ENCODE peak calls at places on chromosomes 3 and 15, in four cellular contexts. Z is transverse colon, W is tibial nerve, C is A549. U is an unnamed sample.

GRCh38 chr3:195906865-195907729 is 1.3 kb downstream of the TNK2 start:
- DNase-seq in Z (peak), W (no peak), C (no peak), U (peak)

GRCh38 chr15:99106417-99107220 is 1.7 kb downstream of the SYNM start:
- DNase-seq in Z (no peak), W (no peak), C (no peak), U (no peak)

GRCh38 chr15:50979041-50979440 is 70.6 kb downstream of the AP4E1 start:
- DNase-seq in Z (no peak), W (no peak), C (no peak), U (no peak)

GRCh38 chr15:77030928-77031375 is 36.0 kb downstream of the PSTPIP1 start:
- DNase-seq in Z (peak), W (no peak), C (no peak), U (no peak)

GRCh38 chr3:195763843-195764825 is 43.4 kb downstream of the MUC20 start:
- DNase-seq in Z (no peak), W (no peak), C (no peak), U (peak)

GRCh38 chr3:65894679-65895078 is 144.0 kb downstream of the MAGI1 start:
- DNase-seq in Z (no peak), W (no peak), C (peak), U (no peak)

GRCh38 chr3:61646360-61646759 is 85.0 kb downstream of the PTPRG start:
- DNase-seq in Z (no peak), W (no peak), C (no peak), U (no peak)

GRCh38 chr3:80556728-80557127 is 788.9 kb upstream of the ROBO1 start:
- DNase-seq in Z (no peak), W (no peak), C (no peak), U (no peak)

GRCh38 chr3:143090486-143090885 is 29.1 kb upstream of the CHST2 start:
- DNase-seq in Z (no peak), W (no peak), C (no peak), U (no peak)

GRCh38 chr3:157274644-157275137 is 114.7 kb upstream of the CCNL1 start:
- DNase-seq in Z (no peak), W (no peak), C (no peak), U (no peak)

GRCh38 chr3:48881006-48881405 is 17.7 kb downstream of the SLC25A20 start:
- DNase-seq in Z (no peak), W (no peak), C (no peak), U (no peak)

GRCh38 chr3:180332608-180333007 is 269.4 kb upstream of the TTC14 start:
- DNase-seq in Z (no peak), W (no peak), C (no peak), U (no peak)

GRCh38 chr3:169575381-169575780 is 88.1 kb downstream of the MECOM start:
- DNase-seq in Z (no peak), W (no peak), C (no peak), U (no peak)

GRCh38 chr3:127458698-127459097 is 131.8 kb downstream of the TPRA1 start:
- DNase-seq in Z (no peak), W (no peak), C (no peak), U (no peak)

GRCh38 chr3:149271669-149272068 is 50.0 kb upstream of the CP start:
- DNase-seq in Z (no peak), W (no peak), C (no peak), U (no peak)

GRCh38 chr15:84807228-84807627 is 9.9 kb upstream of the ALPK3 start:
- DNase-seq in Z (no peak), W (no peak), C (no peak), U (no peak)

GRCh38 chr15:58738051-58738707 is 11.3 kb downstream of the ADAM10 start:
- DNase-seq in Z (no peak), W (no peak), C (no peak), U (no peak)

GRCh38 chr3:160929595-160929994 is 173.6 kb downstream of the PPM1L start:
- DNase-seq in Z (peak), W (no peak), C (peak), U (no peak)

GRCh38 chr3:172709776-172710708 is 825 bp downstream of the NCEH1 start:
- DNase-seq in Z (peak), W (peak), C (no peak), U (peak)

GRCh38 chr3:177281292-177281942 is 84.1 kb upstream of the TBL1XR1 start:
- DNase-seq in Z (no peak), W (no peak), C (no peak), U (no peak)

GRCh38 chr3:130841357-130841756 is 52.5 kb upstream of the ATP2C1 start:
- DNase-seq in Z (no peak), W (no peak), C (no peak), U (no peak)

GRCh38 chr15:98609144-98609852 is 39.0 kb upstream of the IGF1R start:
- DNase-seq in Z (no peak), W (no peak), C (no peak), U (no peak)

GRCh38 chr15:51375966-51376640 is 34.6 kb downstream of the GLDN start:
- DNase-seq in Z (no peak), W (no peak), C (no peak), U (no peak)

GRCh38 chr3:129594907-129595390 is 11.5 kb downstream of the PLXND1 start:
- DNase-seq in Z (no peak), W (no peak), C (no peak), U (peak)

GRCh38 chr3:104825116-104825515 is 541.6 kb upstream of the ALCAM start:
- DNase-seq in Z (no peak), W (no peak), C (no peak), U (no peak)
- TF ChIP-seq CTCF in Z (no peak), W (no peak), C (no peak), U (no peak)

GRCh38 chr15:67106764-67107013 is 41.3 kb downstream of the SMAD3 start:
- DNase-seq in Z (no peak), W (no peak), C (no peak), U (no peak)

GRCh38 chr15:67105065-67105951 is 39.9 kb downstream of the SMAD3 start:
- DNase-seq in Z (peak), W (peak), C (peak), U (no peak)

GRCh38 chr15:67108122-67108871 is 42.9 kb downstream of the SMAD3 start:
- DNase-seq in Z (no peak), W (no peak), C (peak), U (no peak)

GRCh38 chr15:67105991-67106763 is 40.8 kb downstream of the SMAD3 start:
- DNase-seq in Z (no peak), W (no peak), C (no peak), U (no peak)

DNA sequence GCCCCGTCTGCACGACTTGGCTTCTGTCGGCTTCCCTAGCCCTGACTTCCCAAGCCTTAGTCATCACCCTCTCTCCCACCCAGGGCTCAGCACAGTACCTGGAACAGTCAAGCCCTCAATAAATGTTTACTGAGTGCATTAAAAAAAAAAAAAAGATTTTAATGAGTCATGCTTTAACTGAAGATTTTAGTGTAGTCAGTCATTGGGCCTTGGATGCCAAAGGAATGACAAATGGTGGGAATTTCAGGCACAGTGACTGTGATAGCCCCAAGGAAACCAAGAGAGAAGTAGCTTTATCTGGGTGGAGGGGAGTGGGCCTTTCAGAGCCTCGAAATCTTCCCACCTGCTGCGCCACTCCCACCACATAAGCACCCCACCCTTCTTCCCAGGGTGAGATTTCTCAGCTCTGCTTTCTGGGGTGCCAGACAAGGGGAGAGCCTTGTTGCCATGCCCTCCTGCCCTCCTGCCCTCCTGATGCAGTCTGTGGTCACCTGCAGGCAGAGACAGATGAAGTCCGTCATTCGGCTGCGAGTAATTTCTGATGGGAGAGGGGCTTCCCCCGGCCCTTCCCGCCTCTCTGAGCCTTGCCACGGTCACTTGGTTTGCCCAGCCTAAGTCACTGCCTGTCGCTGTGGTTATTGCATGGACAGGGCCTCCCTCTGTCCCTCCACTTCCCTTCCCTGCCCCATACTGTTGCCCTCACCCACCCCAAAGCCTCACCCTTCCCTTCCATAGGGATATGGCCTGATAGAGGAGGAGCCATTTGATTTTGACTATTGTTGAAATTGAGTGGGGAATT is 41.8 kb downstream of the SMAD3 start:
- DNase-seq in Z (peak), W (no peak), C (peak), U (peak)
- TF ChIP-seq EP300 in Z (no peak), W (peak), C (peak), U (no peak)

DNA sequence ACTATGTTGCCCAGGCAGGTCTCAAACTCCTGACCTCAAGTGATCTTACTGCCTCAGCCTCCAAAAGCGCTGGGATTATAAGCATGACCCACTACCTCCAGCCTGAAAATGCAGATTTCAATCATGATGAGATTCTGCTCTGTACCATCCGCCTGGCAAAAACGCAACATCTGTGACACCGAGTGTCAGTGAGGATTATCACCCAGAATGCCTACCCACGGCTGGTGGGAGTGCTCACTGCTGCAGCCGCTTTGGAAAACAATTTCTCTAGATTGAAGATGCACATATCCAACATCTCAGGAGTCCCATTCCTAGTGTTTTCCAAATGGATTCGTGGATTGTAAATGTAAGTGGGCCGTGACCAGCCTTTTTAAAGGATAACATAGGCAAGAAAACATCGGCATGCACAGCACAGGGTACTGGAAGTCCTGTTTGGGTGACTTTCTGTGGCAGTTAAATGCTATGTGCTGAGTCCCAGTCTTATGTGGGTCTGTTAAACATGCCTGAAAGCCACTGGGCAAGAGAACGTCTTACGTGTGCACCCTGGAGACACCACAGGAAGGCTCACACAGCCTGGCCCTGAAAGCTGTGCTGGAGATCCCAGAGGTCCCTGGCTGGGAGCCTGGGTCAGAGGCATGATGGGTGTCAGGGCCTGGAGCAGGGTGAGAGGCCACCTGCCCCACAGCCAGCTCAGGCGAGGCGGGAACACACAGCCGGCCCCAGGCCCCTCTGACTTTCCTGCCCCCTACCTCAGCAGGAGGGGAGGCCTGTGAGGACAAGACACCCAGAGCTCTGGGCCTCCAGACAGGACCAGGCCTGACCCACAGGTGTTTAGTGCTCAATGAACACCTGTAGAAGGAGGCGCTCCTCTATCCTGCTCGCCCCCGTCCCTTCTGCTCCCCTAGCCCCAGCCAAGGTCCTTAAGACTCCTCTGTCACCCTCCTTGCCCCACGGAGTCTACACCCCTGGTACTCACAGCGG is 918 bp downstream of the PRSS50 start:
- DNase-seq in Z (no peak), W (no peak), C (no peak), U (no peak)
- H3K4me3 ChIP-seq in Z (no peak), W (no peak), C (no peak), U (no peak)

DNA sequence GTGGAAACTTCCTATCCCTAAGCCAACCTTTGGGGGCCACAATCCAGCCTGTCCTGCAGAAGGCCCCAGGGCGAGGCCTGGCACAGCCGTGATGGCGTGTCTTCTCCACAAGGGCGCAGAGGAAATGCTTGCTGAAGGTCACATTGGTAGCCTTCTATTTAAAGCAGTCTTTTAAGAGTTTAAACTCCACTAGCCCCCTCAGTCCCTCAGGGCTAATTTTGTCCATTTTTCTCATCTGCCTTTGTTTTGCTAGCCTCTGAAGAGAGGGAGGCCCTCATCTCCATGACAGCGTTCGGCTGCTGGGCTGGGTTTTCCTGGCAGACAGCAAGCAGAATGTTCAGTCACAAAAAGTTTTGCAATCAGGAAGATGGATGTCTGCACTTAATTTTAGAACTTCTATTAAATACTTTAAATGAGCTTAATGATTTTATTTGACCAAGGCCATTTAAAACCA is 40.8 kb downstream of the RARB start:
- DNase-seq in Z (peak), W (peak), C (no peak), U (peak)
- TF ChIP-seq CTCF in Z (no peak), W (no peak), C (no peak), U (no peak)

GRCh38 chr3:42080452-42080872 is 10.7 kb upstream of the TRAK1 start:
- DNase-seq in Z (peak), W (no peak), C (peak), U (no peak)
- TF ChIP-seq EP300 in Z (peak), W (peak), C (no peak), U (no peak)

GRCh38 chr3:53258600-53259426 is 3.0 kb upstream of the TKT start:
- DNase-seq in Z (no peak), W (no peak), C (no peak), U (no peak)
- H3K4me3 ChIP-seq in Z (no peak), W (no peak), C (no peak), U (no peak)